ENCODE peak calls at places on chromosomes 16 and 17, in five cellular contexts. D is left ventricle myocardium inferior, V is foreskin fibroblast, N is stromal cell of bone marrow, B is fibroblast of lung. C is an unnamed sample.

GRCh38 chr17:4340914-4341615 is 25.4 kb downstream of the UBE2G1 start:
- DNase-seq in D (no peak), V (no peak), N (no peak), B (no peak), C (no peak)

GRCh38 chr16:31484491-31485171 is 1.7 kb downstream of the SLC5A2 start:
- DNase-seq in D (no peak), V (no peak), N (no peak), B (no peak), C (peak)

GRCh38 chr17:34709108-34709779 is 129.9 kb downstream of the TMEM132E start:
- DNase-seq in D (no peak), V (no peak), N (no peak), B (no peak), C (no peak)

GRCh38 chr17:43609613-43610385 is 51.9 kb downstream of the MEOX1 start:
- DNase-seq in D (no peak), V (no peak), N (no peak), B (no peak), C (no peak)

GRCh38 chr17:68694791-68695485 is 93.8 kb upstream of the FAM20A start:
- DNase-seq in D (no peak), V (no peak), N (no peak), B (no peak), C (peak)

GRCh38 chr16:23496826-23497542 is 13.3 kb downstream of the GGA2 start:
- DNase-seq in D (no peak), V (peak), N (no peak), B (peak), C (peak)

GRCh38 chr17:17044846-17045561 is 2.7 kb downstream of the MPRIP start:
- DNase-seq in D (no peak), V (peak), N (peak), B (peak), C (no peak)

GRCh38 chr17:41496803-41497484 is 7.2 kb upstream of the KRT36 start:
- DNase-seq in D (peak), V (peak), N (peak), B (peak), C (peak)

GRCh38 chr17:59601130-59601529 is 18.6 kb upstream of the CLTC start:
- DNase-seq in D (no peak), V (no peak), N (no peak), B (no peak), C (no peak)

GRCh38 chr16:72974142-72974769 is 73.7 kb downstream of the ZFHX3 start:
- DNase-seq in D (no peak), V (no peak), N (no peak), B (no peak), C (no peak)

GRCh38 chr17:78289802-78290363 is 58.5 kb downstream of the TMEM235 start:
- DNase-seq in D (peak), V (peak), N (peak), B (peak), C (peak)

GRCh38 chr17:44920565-44920940 is 5.3 kb upstream of the GFAP start:
- DNase-seq in D (no peak), V (no peak), N (no peak), B (no peak), C (no peak)

GRCh38 chr17:81635973-81636504 is 873 bp downstream of the NPLOC4 start:
- DNase-seq in D (no peak), V (peak), N (peak), B (no peak), C (peak)

GRCh38 chr16:67555795-67556212 is 6.5 kb upstream of the CTCF start:
- DNase-seq in D (no peak), V (peak), N (peak), B (peak), C (no peak)

C was measured in kidney epithelial cell.